ENCODE peak calls at places on chromosomes 11 and 22, in four cellular contexts. S is endothelial cell of umbilical vein, B is hippocampal formation, T is HT-29. J is an unnamed sample.

GRCh38 chr11:32034149-32034548 is 56.7 kb upstream of the RCN1 start:
- DNase-seq in S (no peak), B (no peak), T (no peak), J (no peak)

GRCh38 chr11:105000167-105000566 is 22.8 kb downstream of the CASP5 start:
- DNase-seq in S (no peak), B (no peak), T (peak), J (no peak)

GRCh38 chr22:49749885-49750510 is 77.7 kb downstream of the BRD1 start:
- DNase-seq in S (no peak), B (no peak), T (no peak), J (peak)

GRCh38 chr11:93116641-93117577 is 80.9 kb downstream of the SLC36A4 start:
- DNase-seq in S (no peak), B (no peak), T (peak), J (no peak)

GRCh38 chr22:36546932-36547331 is 18.0 kb upstream of the EIF3D start:
- DNase-seq in S (peak), B (no peak), T (no peak), J (no peak)

GRCh38 chr22:44337658-44338004 is 24.9 kb upstream of the SHISAL1 start:
- DNase-seq in S (no peak), B (no peak), T (no peak), J (peak)

GRCh38 chr11:18265949-18266348 is at the start of gene SAA1:
- DNase-seq in S (no peak), B (no peak), T (no peak), J (no peak)

GRCh38 chr11:33109242-33109641 is 52.0 kb downstream of the CSTF3 start:
- DNase-seq in S (no peak), B (no peak), T (no peak), J (no peak)

GRCh38 chr11:104893876-104894275 is 4.4 kb downstream of the CASP12 start:
- DNase-seq in S (peak), B (no peak), T (no peak), J (no peak)

GRCh38 chr11:34676227-34676626 is 55.3 kb downstream of the EHF start:
- DNase-seq in S (no peak), B (no peak), T (no peak), J (no peak)

GRCh38 chr11:59611570-59612565 is 3.7 kb downstream of the OSBP start:
- DNase-seq in S (peak), B (no peak), T (peak), J (no peak)

GRCh38 chr11:6979365-6979764 is 40.8 kb downstream of the ZNF214 start:
- DNase-seq in S (no peak), B (no peak), T (no peak), J (no peak)

GRCh38 chr11:117198613-117199012 is 557 bp upstream of the TAGLN start:
- DNase-seq in S (no peak), B (no peak), T (no peak), J (no peak)

GRCh38 chr22:23704062-23704461 is 13.2 kb downstream of the RGL4 start:
- DNase-seq in S (no peak), B (no peak), T (no peak), J (no peak)

GRCh38 chr11:20367313-20367948 is 3.9 kb downstream of the HTATIP2 start:
- DNase-seq in S (peak), B (no peak), T (peak), J (peak)

GRCh38 chr22:44622147-44622427 is 79.9 kb upstream of the PRR5 start:
- DNase-seq in S (no peak), B (no peak), T (peak), J (peak)

GRCh38 chr22:23267225-23268043 is 87.1 kb downstream of the BCR start:
- DNase-seq in S (no peak), B (no peak), T (no peak), J (no peak)

J was measured in head of caudate nucleus.